ENCODE peak calls at places on chromosomes 12 and 14, in eight cellular contexts. One of them, this sample, is unnamed.

GRCh38 chr14:99039316-99040041 is 232.5 kb downstream of the BCL11B start:
- DNase-seq in iPS-NIHi11: no peak
- DNase-seq in AG04449: no peak
- DNase-seq in activated CD8-positive, alpha-beta T cell treated with anti-CD3 and anti-CD28 coated beads for 36 hours: no peak
- DNase-seq in activated CD4-positive, CD25-positive, alpha-beta regulatory T cell: no peak
- DNase-seq in dermis blood vessel endothelial cell: no peak
- DNase-seq in transverse colon: no peak
- DNase-seq in fibroblast of lung: no peak
- DNase-seq in this sample: no peak

GRCh38 chr12:76346798-76347420 is 1.3 kb downstream of the BBS10 start:
- DNase-seq in iPS-NIHi11: no peak
- DNase-seq in AG04449: no peak
- DNase-seq in activated CD8-positive, alpha-beta T cell treated with anti-CD3 and anti-CD28 coated beads for 36 hours: peak
- DNase-seq in activated CD4-positive, CD25-positive, alpha-beta regulatory T cell: no peak
- DNase-seq in dermis blood vessel endothelial cell: peak
- DNase-seq in transverse colon: no peak
- DNase-seq in fibroblast of lung: peak
- DNase-seq in this sample: no peak

GRCh38 chr12:132465269-132466190 is 24.4 kb upstream of the FBRSL1 start:
- DNase-seq in iPS-NIHi11: no peak
- DNase-seq in AG04449: no peak
- DNase-seq in activated CD8-positive, alpha-beta T cell treated with anti-CD3 and anti-CD28 coated beads for 36 hours: no peak
- DNase-seq in activated CD4-positive, CD25-positive, alpha-beta regulatory T cell: no peak
- DNase-seq in dermis blood vessel endothelial cell: no peak
- DNase-seq in transverse colon: no peak
- DNase-seq in fibroblast of lung: no peak
- DNase-seq in this sample: peak

GRCh38 chr12:7748774-7749296 is 1.7 kb upstream of the CLEC4C start:
- DNase-seq in iPS-NIHi11: no peak
- DNase-seq in AG04449: no peak
- DNase-seq in activated CD8-positive, alpha-beta T cell treated with anti-CD3 and anti-CD28 coated beads for 36 hours: no peak
- DNase-seq in activated CD4-positive, CD25-positive, alpha-beta regulatory T cell: no peak
- DNase-seq in dermis blood vessel endothelial cell: no peak
- DNase-seq in transverse colon: no peak
- DNase-seq in fibroblast of lung: no peak
- DNase-seq in this sample: no peak

GRCh38 chr14:95335071-95335470 is 15.4 kb upstream of the CLMN start:
- DNase-seq in iPS-NIHi11: no peak
- DNase-seq in AG04449: no peak
- DNase-seq in activated CD8-positive, alpha-beta T cell treated with anti-CD3 and anti-CD28 coated beads for 36 hours: no peak
- DNase-seq in activated CD4-positive, CD25-positive, alpha-beta regulatory T cell: no peak
- DNase-seq in dermis blood vessel endothelial cell: no peak
- DNase-seq in transverse colon: no peak
- DNase-seq in fibroblast of lung: no peak
- DNase-seq in this sample: no peak

GRCh38 chr14:97878727-97879126 is 1081.5 kb downstream of the VRK1 start:
- DNase-seq in iPS-NIHi11: no peak
- DNase-seq in AG04449: no peak
- DNase-seq in activated CD8-positive, alpha-beta T cell treated with anti-CD3 and anti-CD28 coated beads for 36 hours: peak
- DNase-seq in activated CD4-positive, CD25-positive, alpha-beta regulatory T cell: no peak
- DNase-seq in dermis blood vessel endothelial cell: no peak
- DNase-seq in transverse colon: peak
- DNase-seq in fibroblast of lung: peak
- DNase-seq in this sample: no peak

GRCh38 chr14:53900499-53900898 is 56.1 kb downstream of the BMP4 start:
- DNase-seq in iPS-NIHi11: no peak
- DNase-seq in AG04449: no peak
- DNase-seq in activated CD8-positive, alpha-beta T cell treated with anti-CD3 and anti-CD28 coated beads for 36 hours: no peak
- DNase-seq in activated CD4-positive, CD25-positive, alpha-beta regulatory T cell: no peak
- DNase-seq in dermis blood vessel endothelial cell: no peak
- DNase-seq in transverse colon: peak
- DNase-seq in fibroblast of lung: no peak
- DNase-seq in this sample: no peak

GRCh38 chr12:60335765-60336164 is 739.9 kb downstream of the SLC16A7 start:
- DNase-seq in iPS-NIHi11: no peak
- DNase-seq in AG04449: peak
- DNase-seq in activated CD8-positive, alpha-beta T cell treated with anti-CD3 and anti-CD28 coated beads for 36 hours: no peak
- DNase-seq in activated CD4-positive, CD25-positive, alpha-beta regulatory T cell: no peak
- DNase-seq in dermis blood vessel endothelial cell: peak
- DNase-seq in transverse colon: no peak
- DNase-seq in fibroblast of lung: peak
- DNase-seq in this sample: no peak

GRCh38 chr12:12837025-12837872 is 24.1 kb downstream of the DDX47 start:
- DNase-seq in iPS-NIHi11: peak
- DNase-seq in AG04449: no peak
- DNase-seq in activated CD8-positive, alpha-beta T cell treated with anti-CD3 and anti-CD28 coated beads for 36 hours: peak
- DNase-seq in activated CD4-positive, CD25-positive, alpha-beta regulatory T cell: no peak
- DNase-seq in dermis blood vessel endothelial cell: peak
- DNase-seq in transverse colon: peak
- DNase-seq in fibroblast of lung: peak
- DNase-seq in this sample: peak

GRCh38 chr14:68506645-68507405 is 286.0 kb downstream of the ZFP36L1 start:
- DNase-seq in iPS-NIHi11: no peak
- DNase-seq in AG04449: no peak
- DNase-seq in activated CD8-positive, alpha-beta T cell treated with anti-CD3 and anti-CD28 coated beads for 36 hours: peak
- DNase-seq in activated CD4-positive, CD25-positive, alpha-beta regulatory T cell: no peak
- DNase-seq in dermis blood vessel endothelial cell: no peak
- DNase-seq in transverse colon: no peak
- DNase-seq in fibroblast of lung: no peak
- DNase-seq in this sample: no peak

GRCh38 chr14:70909788-70910614 is 2.7 kb downstream of the PCNX1 start:
- DNase-seq in iPS-NIHi11: no peak
- DNase-seq in AG04449: no peak
- DNase-seq in activated CD8-positive, alpha-beta T cell treated with anti-CD3 and anti-CD28 coated beads for 36 hours: peak
- DNase-seq in activated CD4-positive, CD25-positive, alpha-beta regulatory T cell: no peak
- DNase-seq in dermis blood vessel endothelial cell: no peak
- DNase-seq in transverse colon: no peak
- DNase-seq in fibroblast of lung: peak
- DNase-seq in this sample: no peak

GRCh38 chr14:89720741-89721315 is 233.7 kb downstream of the EFCAB11 start:
- DNase-seq in iPS-NIHi11: peak
- DNase-seq in AG04449: no peak
- DNase-seq in activated CD8-positive, alpha-beta T cell treated with anti-CD3 and anti-CD28 coated beads for 36 hours: peak
- DNase-seq in activated CD4-positive, CD25-positive, alpha-beta regulatory T cell: peak
- DNase-seq in dermis blood vessel endothelial cell: peak
- DNase-seq in transverse colon: peak
- DNase-seq in fibroblast of lung: peak
- DNase-seq in this sample: no peak

This sample was measured in D721Med.